ENCODE peak calls at places on chromosomes 12 and 14, in five cellular contexts. H is AG10803; X is cardiac fibroblast; C is neuronal stem cell; J is CD8-positive, alpha-beta T cell. Y is an unnamed sample.

GRCh38 chr14:103057028-103057371 is 349 bp downstream of the CDC42BPB start:
- DNase-seq in H (peak; percentile 19), X (peak; percentile 23), C (no peak), J (no peak), Y (no peak)

GRCh38 chr14:32657081-32657480 is 281.6 kb upstream of the NPAS3 start:
- DNase-seq in H (peak; percentile 68), X (peak; percentile 89), C (no peak), J (no peak), Y (peak; percentile 65)

GRCh38 chr12:42426733-42427132 is 100.8 kb downstream of the PPHLN1 start:
- DNase-seq in H (peak; percentile 27), X (peak; percentile 90), C (no peak), J (no peak), Y (no peak)

GRCh38 chr12:3117144-3117581 is 40.0 kb downstream of the TSPAN9 start:
- DNase-seq in H (peak; percentile 65), X (peak; percentile 86), C (no peak), J (no peak), Y (no peak)

GRCh38 chr12:49885663-49886461 is 17.8 kb downstream of the FAIM2 start:
- DNase-seq in H (no peak), X (no peak), C (no peak), J (no peak), Y (no peak)

GRCh38 chr12:13538136-13538535 is 341.6 kb downstream of the EMP1 start:
- DNase-seq in H (no peak), X (no peak), C (no peak), J (no peak), Y (no peak)

GRCh38 chr12:54983536-54984102 is 943 bp downstream of the TESPA1 start:
- DNase-seq in H (no peak), X (no peak), C (no peak), J (peak; percentile 30), Y (no peak)

GRCh38 chr14:99476864-99477263 is 3.8 kb downstream of the SETD3 start:
- DNase-seq in H (peak; percentile 29), X (peak; percentile 58), C (no peak), J (no peak), Y (no peak)

GRCh38 chr14:95025218-95025617 is 132.1 kb downstream of the DICER1 start:
- DNase-seq in H (peak; percentile 24), X (no peak), C (no peak), J (no peak), Y (no peak)

GRCh38 chr12:132190012-132190755 is 45.9 kb downstream of the NOC4L start:
- DNase-seq in H (no peak), X (no peak), C (no peak), J (no peak), Y (no peak)

GRCh38 chr14:103556976-103557758 is 5.3 kb downstream of the BAG5 start:
- DNase-seq in H (no peak), X (no peak), C (no peak), J (no peak), Y (no peak)

GRCh38 chr12:77116277-77116676 is 50.9 kb upstream of the E2F7 start:
- DNase-seq in H (peak; percentile 14), X (peak; percentile 65), C (no peak), J (no peak), Y (no peak)

DNA sequence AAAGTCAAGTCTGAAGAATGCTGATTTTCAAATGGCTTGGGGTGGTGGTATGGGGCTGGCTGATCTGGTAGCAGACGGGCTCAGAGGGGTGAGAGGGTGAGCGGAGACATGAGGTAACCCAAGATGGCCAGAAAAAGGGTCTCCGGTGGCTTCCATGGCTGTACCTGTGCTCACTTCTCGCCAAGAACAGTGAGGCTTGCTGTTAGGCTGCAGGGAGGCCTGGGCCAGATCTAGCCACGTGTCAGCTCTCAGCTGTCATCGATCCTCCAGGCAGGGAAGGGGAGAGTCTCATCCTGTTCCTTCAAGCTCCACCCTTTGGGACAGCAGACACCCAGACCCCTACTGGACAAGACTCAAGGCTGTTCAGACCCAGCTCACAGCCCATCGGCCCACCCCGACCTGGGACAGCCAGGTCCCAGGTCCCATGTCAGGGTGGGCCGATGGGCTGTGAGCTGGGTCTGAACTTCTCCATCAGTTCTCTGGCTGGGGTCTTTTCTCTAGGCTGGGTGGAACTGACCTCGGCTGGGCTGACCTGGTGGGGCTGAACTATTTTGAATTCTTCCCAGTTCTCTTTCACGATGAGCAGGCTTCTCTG is 9.0 kb downstream of the LRTM2 start:
- DNase-seq in H (no peak), X (no peak), C (no peak), J (no peak), Y (peak; percentile 64)
- H3K4me3 ChIP-seq in H (no peak overlapping the region), X (no peak overlapping the region), C (no peak overlapping the region), J (no peak overlapping the region), Y (no peak overlapping the region)

GRCh38 chr12:75389061-75389460 is 1.8 kb upstream of the GLIPR1L2 start:
- DNase-seq in H (peak; percentile 51), X (peak; percentile 62), C (no peak), J (no peak), Y (no peak)

GRCh38 chr12:75390156-75390898 is 562 bp upstream of the GLIPR1L2 start:
- DNase-seq in H (no peak), X (peak; percentile 2), C (no peak), J (no peak), Y (no peak)

GRCh38 chr12:75390899-75391538 is at the start of gene GLIPR1L2:
- DNase-seq in H (peak; percentile 98), X (peak; percentile 98), C (peak; percentile 94), J (peak; percentile 85), Y (peak; percentile 97)

DNA sequence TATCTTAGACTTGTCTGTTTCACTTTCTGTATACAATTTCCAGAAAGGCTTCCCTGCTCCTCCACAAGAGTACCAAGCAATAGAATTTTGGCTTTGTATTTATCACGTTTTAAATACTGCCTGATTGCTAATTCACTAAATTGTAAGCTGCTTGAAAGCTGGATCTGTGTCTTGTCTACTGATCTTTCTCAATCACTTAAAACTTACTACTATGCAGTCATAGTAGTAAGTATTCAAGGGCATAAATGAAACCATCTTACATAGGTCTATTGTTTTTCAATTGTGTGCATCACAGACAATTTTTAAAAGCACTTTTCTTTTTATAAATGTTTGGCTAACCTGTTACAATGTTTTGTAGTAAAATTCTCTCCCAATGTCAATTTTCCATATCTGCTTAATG is 1.2 kb upstream of the GLIPR1L2 start:
- DNase-seq in H (peak; percentile 8), X (peak; percentile 8), C (no peak), J (no peak), Y (no peak)
- H3K4me3 ChIP-seq in H (peak overlapping the region; percentile 73), X (peak overlapping the region; percentile 8), C (no peak overlapping the region), J (no peak overlapping the region), Y (peak overlapping the region; percentile 64)

GRCh38 chr12:26935636-26936378 is 2.0 kb downstream of the INTS13 start:
- DNase-seq in H (no peak), X (no peak), C (no peak), J (no peak), Y (no peak)
- H3K4me3 ChIP-seq in H (peak overlapping the region; percentile 3), X (no peak overlapping the region), C (peak overlapping the region; percentile 1), J (peak overlapping the region; percentile 27), Y (no peak overlapping the region)

GRCh38 chr14:69572634-69573135 is 2.0 kb downstream of the CCDC177 start:
- DNase-seq in H (no peak), X (no peak), C (no peak), J (no peak), Y (no peak)
- H3K4me3 ChIP-seq in H (no peak overlapping the region), X (no peak overlapping the region), C (no peak overlapping the region), J (peak overlapping the region; percentile 15), Y (no peak overlapping the region)

Y was measured in aorta.